ENCODE peak calls at places on chromosomes 1 and 21, in ten cellular contexts. U is T-helper 9 cell, B is B cell, W is NT2/D1, J is suprapubic skin, N is LoVo, M is GM23338, X is fibroblast of the aortic adventitia, Y is foreskin fibroblast, O is A172. I is an unnamed sample.

GRCh38 chr1:205313681-205314308 is 7.8 kb downstream of the NUAK2 start:
- DNase-seq in U (no peak), B (peak; percentile 83), W (peak; percentile 99), J (no peak), N (no peak), M (peak; percentile 96), X (peak; percentile 79), Y (peak; percentile 62), O (no peak), I (no peak)

GRCh38 chr21:39153373-39153772 is 29.9 kb downstream of the PSMG1 start:
- DNase-seq in U (no peak), B (no peak), W (no peak), J (no peak), N (peak; percentile 21), M (peak; percentile 51), X (peak; percentile 19), Y (no peak), O (peak; percentile 17), I (no peak)

GRCh38 chr1:153572569-153573015 is 6.9 kb upstream of the S100A2 start:
- DNase-seq in U (no peak), B (peak; percentile 77), W (no peak), J (no peak), N (peak; percentile 81), M (peak; percentile 76), X (peak; percentile 85), Y (peak; percentile 84), O (peak; percentile 97), I (peak; percentile 89)

GRCh38 chr1:3577711-3578432 is 33.4 kb downstream of the MEGF6 start:
- DNase-seq in U (no peak), B (no peak), W (no peak), J (no peak), N (no peak), M (no peak), X (no peak), Y (no peak), O (no peak), I (no peak)

GRCh38 chr1:36968730-36969129 is 65.6 kb downstream of the GRIK3 start:
- DNase-seq in U (no peak), B (no peak), W (peak; percentile 6), J (no peak), N (no peak), M (no peak), X (no peak), Y (no peak), O (no peak), I (no peak)

GRCh38 chr1:51576085-51576444 is 40.8 kb upstream of the OSBPL9 start:
- DNase-seq in U (no peak), B (no peak), W (no peak), J (no peak), N (no peak), M (no peak), X (no peak), Y (no peak), O (no peak), I (no peak)

GRCh38 chr1:156639601-156640101 is 2.3 kb upstream of the BCAN start:
- DNase-seq in U (no peak), B (no peak), W (no peak), J (no peak), N (peak; percentile 16), M (no peak), X (no peak), Y (no peak), O (peak; percentile 91), I (no peak)

GRCh38 chr1:195376190-195376589 is 1232.0 kb downstream of the KCNT2 start:
- DNase-seq in U (no peak), B (no peak), W (no peak), J (no peak), N (no peak), M (peak; percentile 9), X (no peak), Y (peak; percentile 1), O (peak; percentile 29), I (no peak)

GRCh38 chr1:161166669-161167548 is 683 bp downstream of the PPOX start:
- DNase-seq in U (no peak), B (no peak), W (no peak), J (no peak), N (peak; percentile 17), M (peak; percentile 67), X (no peak), Y (no peak), O (peak; percentile 22), I (no peak)

GRCh38 chr1:192889082-192889481 is 80.2 kb downstream of the RGS2 start:
- DNase-seq in U (no peak), B (no peak), W (no peak), J (no peak), N (no peak), M (no peak), X (no peak), Y (no peak), O (no peak), I (no peak)

GRCh38 chr1:17744666-17745563 is 10.2 kb upstream of the ACTL8 start:
- DNase-seq in U (no peak), B (no peak), W (no peak), J (no peak), N (no peak), M (no peak), X (no peak), Y (no peak), O (no peak), I (no peak)

GRCh38 chr1:44260792-44261474 is 47.7 kb downstream of the DMAP1 start:
- DNase-seq in U (no peak), B (no peak), W (no peak), J (no peak), N (peak; percentile 46), M (no peak), X (no peak), Y (no peak), O (no peak), I (peak; percentile 77)

GRCh38 chr1:86696522-86696921 is 7.9 kb upstream of the SH3GLB1 start:
- DNase-seq in U (no peak), B (no peak), W (no peak), J (no peak), N (no peak), M (no peak), X (peak; percentile 55), Y (peak; percentile 18), O (no peak), I (no peak)

GRCh38 chr1:218867941-218868656 is 305.6 kb upstream of the LYPLAL1 start:
- DNase-seq in U (no peak), B (no peak), W (no peak), J (no peak), N (no peak), M (no peak), X (no peak), Y (no peak), O (no peak), I (no peak)

I was measured in mesenteric fat pad.